ENCODE peak calls at places on chromosomes 11 and 22, in five cellular contexts. Q is HepG2, V is A549, S is ovary, X is H1. O is an unnamed sample.

GRCh38 chr11:34653851-34654490 is 33.1 kb downstream of the EHF start:
- DNase-seq in S (no peak), Q (peak), X (no peak), V (peak), O (no peak)

GRCh38 chr11:123470862-123471261 is 40.8 kb downstream of the GRAMD1B start:
- DNase-seq in X (no peak), S (no peak), Q (no peak), V (no peak), O (no peak)

GRCh38 chr11:35662061-35662648 is 420 bp upstream of the TRIM44 start:
- DNase-seq in S (no peak), V (peak), Q (peak), X (no peak), O (peak)

GRCh38 chr11:12377824-12378593 is 638 bp downstream of the PARVA start:
- DNase-seq in Q (peak), V (peak), X (peak), S (peak), O (peak)

GRCh38 chr11:80815752-80816453 is 1375.1 kb upstream of the TENM4 start:
- DNase-seq in S (no peak), V (no peak), X (no peak), Q (no peak), O (no peak)

GRCh38 chr11:75597636-75598035 is 35.6 kb downstream of the SERPINH1 start:
- DNase-seq in V (peak), S (no peak), X (no peak), Q (peak), O (no peak)

GRCh38 chr11:19525714-19526113 is 186.9 kb upstream of the NAV2 start:
- DNase-seq in S (no peak), V (no peak), Q (no peak), X (no peak), O (no peak)

GRCh38 chr22:24512043-24512442 is 16.9 kb downstream of the UPB1 start:
- DNase-seq in X (no peak), S (no peak), V (no peak), Q (no peak), O (no peak)

GRCh38 chr11:1055109-1055703 is 18.7 kb upstream of the MUC6 start:
- DNase-seq in S (peak), Q (no peak), X (no peak), V (no peak), O (no peak)

GRCh38 chr11:115759622-115760527 is 255.7 kb upstream of the CADM1 start:
- DNase-seq in X (peak), V (no peak), Q (no peak), S (peak), O (no peak)

GRCh38 chr22:31179345-31179744 is 19.4 kb downstream of the RNF185 start:
- DNase-seq in X (no peak), V (no peak), S (no peak), Q (peak), O (no peak)

GRCh38 chr11:9330387-9331384 is 16.3 kb upstream of the TMEM41B start:
- DNase-seq in V (no peak), Q (no peak), X (no peak), S (no peak), O (no peak)

GRCh38 chr11:123707606-123708205 is 33.8 kb downstream of the ZNF202 start:
- DNase-seq in S (peak), V (peak), Q (peak), X (peak), O (peak)

GRCh38 chr22:30829901-30830550 is 135.4 kb downstream of the OSBP2 start:
- DNase-seq in Q (no peak), X (peak), V (peak), S (no peak), O (no peak)

GRCh38 chr11:93196816-93197382 is 892 bp downstream of the SLC36A4 start:
- DNase-seq in V (peak), X (no peak), S (no peak), Q (no peak), O (no peak)

GRCh38 chr22:46823248-46823647 is 60.8 kb downstream of the TBC1D22A start:
- DNase-seq in V (no peak), X (no peak), Q (no peak), S (no peak), O (no peak)

GRCh38 chr22:33038131-33038772 is 19.9 kb downstream of the SYN3 start:
- DNase-seq in V (no peak), S (no peak), X (no peak), Q (no peak), O (no peak)

GRCh38 chr22:38523479-38523878 is 17.4 kb upstream of the DDX17 start:
- DNase-seq in V (no peak), X (no peak), S (no peak), Q (no peak), O (no peak)

GRCh38 chr11:43376065-43376464 is 17.3 kb downstream of the TTC17 start:
- DNase-seq in Q (no peak), X (no peak), V (no peak), S (no peak), O (no peak)

GRCh38 chr11:19441752-19442553 is 201.2 kb upstream of the E2F8 start:
- DNase-seq in X (no peak), Q (no peak), V (peak), S (peak), O (peak)

GRCh38 chr11:66639066-66639813 is 737 bp downstream of the RBM4 start:
- DNase-seq in Q (peak), X (no peak), S (no peak), V (no peak), O (peak)

GRCh38 chr22:46163498-46163897 is 13.2 kb downstream of the PPARA start:
- DNase-seq in V (no peak), Q (no peak), S (no peak), X (no peak), O (no peak)

GRCh38 chr11:124207102-124207792 is 24.1 kb downstream of the OR10D3 start:
- DNase-seq in S (no peak), V (no peak), X (no peak), Q (no peak), O (no peak)

GRCh38 chr22:23868580-23868979 is 10.9 kb downstream of the SLC2A11 start:
- DNase-seq in S (no peak), X (no peak), Q (no peak), V (no peak), O (no peak)

GRCh38 chr11:129972596-129972995 is 30.0 kb downstream of the PRDM10 start:
- DNase-seq in X (no peak), Q (no peak), S (no peak), V (no peak), O (no peak)
- TF ChIP-seq EP300 in X (no peak), Q (no peak), S (no peak), V (no peak), O (no peak)

GRCh38 chr11:125373426-125374391 is 122.4 kb downstream of the FEZ1 start:
- DNase-seq in V (no peak), X (no peak), S (no peak), Q (no peak), O (no peak)

GRCh38 chr11:125371451-125371935 is 124.6 kb downstream of the FEZ1 start:
- DNase-seq in Q (no peak), X (peak), V (no peak), S (no peak), O (no peak)

GRCh38 chr11:125372088-125372487 is 124.0 kb downstream of the FEZ1 start:
- DNase-seq in X (peak), S (no peak), V (no peak), Q (no peak), O (no peak)

GRCh38 chr11:125374398-125374797 is 121.7 kb downstream of the FEZ1 start:
- DNase-seq in V (no peak), X (no peak), S (no peak), Q (no peak), O (no peak)

DNA sequence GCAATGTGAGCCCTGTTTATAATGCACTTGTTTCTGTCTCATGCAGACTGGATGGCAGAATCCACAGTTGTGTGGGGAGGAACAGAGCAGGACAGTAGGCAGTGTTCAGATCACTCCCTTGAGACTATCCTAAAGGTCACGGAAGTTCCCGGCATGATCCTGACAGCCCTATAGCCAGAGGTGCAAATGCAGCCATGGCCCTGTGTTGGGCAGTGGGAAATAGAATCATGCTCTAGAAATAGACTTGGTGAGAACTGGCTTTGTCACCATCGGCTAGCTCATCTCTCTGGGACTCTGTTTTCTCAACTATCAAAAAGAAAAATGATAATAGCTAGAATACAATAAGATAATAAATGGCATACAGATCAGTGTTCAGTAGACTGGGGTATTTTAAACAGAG is 123.2 kb downstream of the FEZ1 start:
- DNase-seq in X (no peak), Q (no peak), S (no peak), V (no peak), O (no peak)
- TF ChIP-seq EP300 in X (no peak), Q (no peak), S (no peak), V (no peak), O (no peak)

DNA sequence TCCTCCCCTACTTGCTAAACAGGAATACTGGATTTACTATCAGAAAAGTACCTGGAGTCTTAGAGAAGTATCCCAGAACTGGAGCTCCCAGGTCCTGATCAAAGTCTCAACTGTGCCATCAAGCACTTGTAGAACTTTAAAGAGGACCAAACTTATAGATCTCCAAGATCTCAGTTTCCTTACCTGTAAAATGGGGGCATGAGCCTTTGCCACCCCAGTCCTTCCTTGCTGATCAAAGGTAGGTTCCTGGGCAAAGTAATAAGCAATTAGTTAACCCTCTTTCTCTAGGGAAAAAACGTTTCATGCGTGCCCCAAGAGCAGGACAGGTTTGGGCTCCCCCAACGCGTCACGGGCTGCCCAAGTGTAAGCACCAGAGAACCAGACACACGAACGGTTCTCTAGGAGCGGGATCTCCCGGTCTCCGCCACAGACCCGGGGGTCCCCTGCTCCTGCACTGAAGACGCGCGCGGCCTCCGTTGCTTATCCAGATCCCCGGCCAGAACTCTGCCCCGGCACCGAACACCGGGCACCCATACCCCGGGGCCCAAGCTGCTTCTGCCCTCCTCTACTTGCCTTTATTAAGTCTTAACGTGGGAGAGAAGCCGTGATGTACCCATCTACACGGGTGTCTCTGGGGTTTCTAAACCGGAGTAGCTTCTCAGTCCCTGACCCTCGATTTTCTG is 505 bp downstream of the ZNF214 start:
- DNase-seq in S (peak), V (no peak), Q (no peak), X (peak), O (no peak)
- TF ChIP-seq EP300 in S (no peak), V (no peak), Q (no peak), X (no peak), O (no peak)

GRCh38 chr11:24196733-24197132 is 300.1 kb upstream of the LUZP2 start:
- DNase-seq in V (no peak), X (no peak), S (no peak), Q (no peak), O (no peak)
- TF ChIP-seq EP300 in V (no peak), X (no peak), S (no peak), Q (no peak), O (no peak)

DNA sequence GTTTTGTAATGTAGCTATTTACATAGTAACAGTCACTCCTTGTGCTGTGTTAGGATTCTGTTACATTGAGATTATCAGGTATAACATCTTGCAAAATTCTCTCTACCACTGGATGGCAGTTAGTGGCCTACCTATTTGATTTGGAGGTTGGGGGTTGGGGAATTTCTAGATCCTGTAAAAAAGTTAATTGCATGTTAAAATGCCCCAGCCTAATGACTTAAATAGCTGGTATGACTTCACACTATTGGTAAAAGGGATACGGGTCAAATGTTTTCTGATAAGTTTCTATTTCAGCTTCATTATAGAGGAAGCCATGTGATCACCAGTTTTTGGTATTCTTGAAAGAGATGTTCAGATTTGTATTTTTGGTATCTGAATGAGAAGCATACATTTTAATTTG is 2.8 kb downstream of the GRK3 start:
- DNase-seq in X (no peak), S (no peak), Q (no peak), V (no peak), O (no peak)
- TF ChIP-seq EP300 in X (no peak), S (no peak), Q (no peak), V (no peak), O (no peak)

GRCh38 chr22:36330127-36330526 is 57.6 kb downstream of the MYH9 start:
- DNase-seq in X (no peak), Q (no peak), V (no peak), S (no peak), O (no peak)

GRCh38 chr22:36328635-36329216 is 59.0 kb downstream of the MYH9 start:
- DNase-seq in V (peak), X (no peak), Q (no peak), S (peak), O (no peak)

GRCh38 chr22:36329217-36330078 is 58.3 kb downstream of the MYH9 start:
- DNase-seq in V (peak), Q (peak), X (peak), S (no peak), O (no peak)

GRCh38 chr22:36326178-36327161 is 61.3 kb downstream of the MYH9 start:
- DNase-seq in V (no peak), X (no peak), S (no peak), Q (no peak), O (no peak)

DNA sequence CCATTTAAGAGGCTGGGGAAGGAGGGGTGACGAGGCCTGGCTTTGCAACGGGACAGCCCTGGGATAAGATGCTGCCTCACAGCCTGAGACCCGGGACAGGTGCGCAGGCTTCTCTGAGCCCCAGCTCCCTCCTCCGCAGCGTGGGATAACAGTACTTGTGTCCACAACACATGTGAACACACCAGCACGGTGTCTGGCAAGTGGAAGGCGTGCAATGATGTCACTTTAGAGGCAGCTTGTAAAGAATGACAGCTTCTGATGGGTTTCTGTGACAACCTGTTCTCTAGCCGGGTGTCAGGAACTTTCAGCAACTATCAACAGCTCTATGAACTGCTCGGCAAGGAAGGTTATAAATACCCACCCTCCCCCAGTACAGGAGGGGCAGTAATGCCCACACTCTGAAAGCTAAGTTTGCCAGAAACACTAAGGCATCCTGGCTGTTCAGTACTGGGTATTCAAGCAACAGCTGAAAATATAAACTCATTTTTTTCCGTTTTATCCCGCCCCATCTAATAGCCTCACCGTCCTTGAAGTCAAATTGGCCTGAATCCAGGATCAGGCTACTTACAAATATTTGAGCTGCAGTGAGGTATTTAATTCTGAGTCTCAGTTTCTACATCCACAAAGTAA is 59.7 kb downstream of the MYH9 start:
- DNase-seq in Q (no peak), S (no peak), V (no peak), X (no peak), O (no peak)
- TF ChIP-seq EP300 in Q (no peak), S (no peak), V (no peak), X (no peak), O (no peak)

GRCh38 chr11:120339394-120339890 is 3.2 kb downstream of the ARHGEF12 start:
- DNase-seq in Q (peak), S (no peak), V (no peak), X (no peak), O (no peak)
- TF ChIP-seq EP300 in Q (no peak), S (no peak), V (no peak), X (no peak), O (no peak)

DNA sequence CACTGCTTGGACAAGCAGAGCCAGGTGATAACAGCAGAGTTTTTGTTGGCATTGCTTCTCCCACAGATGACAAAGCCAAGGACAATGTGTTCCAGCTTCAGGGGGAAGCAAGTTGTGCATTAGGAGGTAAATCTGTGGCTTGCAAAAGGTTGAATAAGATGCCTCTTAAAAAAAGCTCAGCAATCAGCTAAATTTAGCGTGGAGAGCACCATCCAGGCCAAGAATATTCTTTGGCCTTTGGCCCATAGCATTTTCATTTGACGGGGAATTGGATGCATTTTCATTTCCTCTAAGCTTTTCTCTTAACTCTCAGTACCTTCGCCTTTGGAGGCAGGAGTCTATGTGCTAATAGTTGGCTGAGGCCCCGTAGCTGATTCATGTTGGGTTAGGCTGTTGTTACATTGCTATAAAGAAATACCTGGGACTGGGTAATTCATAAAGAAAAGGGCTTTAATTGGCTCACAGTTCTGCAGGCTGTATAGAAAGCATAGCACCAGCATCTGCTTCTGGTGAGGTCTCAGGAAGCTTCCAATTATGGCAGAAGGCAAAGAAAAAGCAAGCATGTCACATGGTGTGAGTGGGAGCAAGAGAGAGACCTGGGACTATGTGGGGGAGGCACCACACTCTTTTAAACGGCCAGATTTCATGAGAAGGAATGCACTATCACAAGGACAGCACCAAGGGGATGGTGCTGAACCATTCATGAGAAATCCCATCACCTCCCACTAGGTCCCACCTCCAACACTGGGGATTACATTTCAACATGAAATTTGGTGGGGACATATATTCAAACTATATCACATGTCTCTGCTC is 350.1 kb upstream of the C11orf87 start:
- DNase-seq in V (no peak), S (peak), X (no peak), Q (no peak), O (peak)
- TF ChIP-seq EP300 in V (no peak), S (no peak), X (no peak), Q (no peak), O (peak)